ENCODE peak calls at places on chromosomes 16 and 17, in six cellular contexts. One of them, this sample, is unnamed.

GRCh38 chr17:28173801-28174200 is 131.3 kb downstream of the NLK start:
- DNase-seq in AG04449: no peak
- DNase-seq in skeletal muscle cell: no peak
- DNase-seq in Calu3: no peak
- DNase-seq in activated gamma-delta T cell treated with anti-CD3 and anti-CD28 coated beads, Interleukin-2, amount 50 U/mL, for 16 hours: no peak
- DNase-seq in B cell: no peak
- DNase-seq in this sample: no peak

GRCh38 chr16:3175157-3176153 is 12.5 kb upstream of the OR1F1 start:
- DNase-seq in Calu3: peak
- DNase-seq in activated gamma-delta T cell treated with anti-CD3 and anti-CD28 coated beads, Interleukin-2, amount 50 U/mL, for 16 hours: no peak
- DNase-seq in skeletal muscle cell: no peak
- DNase-seq in AG04449: no peak
- DNase-seq in B cell: no peak
- DNase-seq in this sample: no peak

GRCh38 chr17:63995626-63996025 is 2.5 kb upstream of the PRR29 start:
- DNase-seq in AG04449: no peak
- DNase-seq in Calu3: no peak
- DNase-seq in B cell: no peak
- DNase-seq in skeletal muscle cell: no peak
- DNase-seq in activated gamma-delta T cell treated with anti-CD3 and anti-CD28 coated beads, Interleukin-2, amount 50 U/mL, for 16 hours: no peak
- DNase-seq in this sample: no peak

GRCh38 chr17:10574324-10574723 is 24.9 kb upstream of the MYH2 start:
- DNase-seq in B cell: no peak
- DNase-seq in Calu3: no peak
- DNase-seq in activated gamma-delta T cell treated with anti-CD3 and anti-CD28 coated beads, Interleukin-2, amount 50 U/mL, for 16 hours: no peak
- DNase-seq in skeletal muscle cell: no peak
- DNase-seq in AG04449: no peak
- DNase-seq in this sample: no peak

GRCh38 chr16:56684926-56685590 is 2.8 kb downstream of the MT1X start:
- DNase-seq in AG04449: no peak
- DNase-seq in skeletal muscle cell: no peak
- DNase-seq in activated gamma-delta T cell treated with anti-CD3 and anti-CD28 coated beads, Interleukin-2, amount 50 U/mL, for 16 hours: no peak
- DNase-seq in Calu3: no peak
- DNase-seq in B cell: no peak
- DNase-seq in this sample: no peak

GRCh38 chr17:76421054-76421427 is 31.9 kb downstream of the UBE2O start:
- DNase-seq in B cell: no peak
- DNase-seq in AG04449: no peak
- DNase-seq in activated gamma-delta T cell treated with anti-CD3 and anti-CD28 coated beads, Interleukin-2, amount 50 U/mL, for 16 hours: no peak
- DNase-seq in skeletal muscle cell: no peak
- DNase-seq in Calu3: no peak
- DNase-seq in this sample: no peak

GRCh38 chr17:63477471-63478440 is 895 bp downstream of the ACE start:
- DNase-seq in skeletal muscle cell: no peak
- DNase-seq in Calu3: peak
- DNase-seq in activated gamma-delta T cell treated with anti-CD3 and anti-CD28 coated beads, Interleukin-2, amount 50 U/mL, for 16 hours: no peak
- DNase-seq in AG04449: no peak
- DNase-seq in B cell: no peak
- DNase-seq in this sample: no peak

GRCh38 chr16:962366-962765 is 8.4 kb downstream of the LMF1 start:
- DNase-seq in AG04449: no peak
- DNase-seq in Calu3: no peak
- DNase-seq in B cell: no peak
- DNase-seq in activated gamma-delta T cell treated with anti-CD3 and anti-CD28 coated beads, Interleukin-2, amount 50 U/mL, for 16 hours: no peak
- DNase-seq in skeletal muscle cell: no peak
- DNase-seq in this sample: no peak

GRCh38 chr17:61475726-61476125 is 23.5 kb downstream of the TBX4 start:
- DNase-seq in Calu3: no peak
- DNase-seq in B cell: no peak
- DNase-seq in AG04449: peak
- DNase-seq in activated gamma-delta T cell treated with anti-CD3 and anti-CD28 coated beads, Interleukin-2, amount 50 U/mL, for 16 hours: no peak
- DNase-seq in skeletal muscle cell: peak
- DNase-seq in this sample: no peak

GRCh38 chr17:82794781-82795505 is 43.1 kb downstream of the TBCD start:
- DNase-seq in AG04449: no peak
- DNase-seq in activated gamma-delta T cell treated with anti-CD3 and anti-CD28 coated beads, Interleukin-2, amount 50 U/mL, for 16 hours: no peak
- DNase-seq in skeletal muscle cell: peak
- DNase-seq in B cell: no peak
- DNase-seq in Calu3: no peak
- DNase-seq in this sample: no peak

GRCh38 chr16:27269300-27270150 is 953 bp upstream of the NSMCE1 start:
- DNase-seq in AG04449: no peak
- DNase-seq in B cell: no peak
- DNase-seq in skeletal muscle cell: no peak
- DNase-seq in Calu3: no peak
- DNase-seq in activated gamma-delta T cell treated with anti-CD3 and anti-CD28 coated beads, Interleukin-2, amount 50 U/mL, for 16 hours: no peak
- DNase-seq in this sample: no peak

GRCh38 chr16:9406039-9406438 is 314.6 kb downstream of the HAPSTR1 start:
- DNase-seq in skeletal muscle cell: no peak
- DNase-seq in B cell: no peak
- DNase-seq in AG04449: no peak
- DNase-seq in Calu3: no peak
- DNase-seq in activated gamma-delta T cell treated with anti-CD3 and anti-CD28 coated beads, Interleukin-2, amount 50 U/mL, for 16 hours: no peak
- DNase-seq in this sample: no peak

GRCh38 chr16:57647136-57647875 is 18.9 kb downstream of the ADGRG1 start:
- DNase-seq in Calu3: no peak
- DNase-seq in B cell: no peak
- DNase-seq in skeletal muscle cell: no peak
- DNase-seq in AG04449: no peak
- DNase-seq in activated gamma-delta T cell treated with anti-CD3 and anti-CD28 coated beads, Interleukin-2, amount 50 U/mL, for 16 hours: no peak
- DNase-seq in this sample: no peak

GRCh38 chr16:31010539-31010938 is at the start of gene STX1B:
- DNase-seq in Calu3: no peak
- DNase-seq in skeletal muscle cell: no peak
- DNase-seq in AG04449: no peak
- DNase-seq in B cell: peak
- DNase-seq in activated gamma-delta T cell treated with anti-CD3 and anti-CD28 coated beads, Interleukin-2, amount 50 U/mL, for 16 hours: peak
- DNase-seq in this sample: no peak

GRCh38 chr17:17722081-17722905 is 41.0 kb downstream of the RAI1 start:
- DNase-seq in B cell: no peak
- DNase-seq in AG04449: no peak
- DNase-seq in Calu3: no peak
- DNase-seq in activated gamma-delta T cell treated with anti-CD3 and anti-CD28 coated beads, Interleukin-2, amount 50 U/mL, for 16 hours: no peak
- DNase-seq in skeletal muscle cell: no peak
- DNase-seq in this sample: no peak

GRCh38 chr17:35082073-35082657 is 18.7 kb upstream of the RFFL start:
- DNase-seq in AG04449: peak
- DNase-seq in B cell: no peak
- DNase-seq in Calu3: peak
- DNase-seq in activated gamma-delta T cell treated with anti-CD3 and anti-CD28 coated beads, Interleukin-2, amount 50 U/mL, for 16 hours: no peak
- DNase-seq in skeletal muscle cell: no peak
- DNase-seq in this sample: peak

GRCh38 chr17:82213251-82214011 is 789 bp upstream of the CCDC57 start:
- DNase-seq in activated gamma-delta T cell treated with anti-CD3 and anti-CD28 coated beads, Interleukin-2, amount 50 U/mL, for 16 hours: peak
- DNase-seq in AG04449: peak
- DNase-seq in skeletal muscle cell: peak
- DNase-seq in B cell: peak
- DNase-seq in Calu3: no peak
- DNase-seq in this sample: peak

GRCh38 chr17:10072556-10072955 is 125.8 kb downstream of the GAS7 start:
- DNase-seq in B cell: no peak
- DNase-seq in Calu3: no peak
- DNase-seq in skeletal muscle cell: no peak
- DNase-seq in activated gamma-delta T cell treated with anti-CD3 and anti-CD28 coated beads, Interleukin-2, amount 50 U/mL, for 16 hours: no peak
- DNase-seq in AG04449: no peak
- DNase-seq in this sample: no peak

GRCh38 chr17:56125830-56126819 is 27.1 kb upstream of the ANKFN1 start:
- DNase-seq in activated gamma-delta T cell treated with anti-CD3 and anti-CD28 coated beads, Interleukin-2, amount 50 U/mL, for 16 hours: no peak
- DNase-seq in B cell: no peak
- DNase-seq in Calu3: peak
- DNase-seq in AG04449: peak
- DNase-seq in skeletal muscle cell: peak
- DNase-seq in this sample: no peak

GRCh38 chr17:72053069-72053846 is 67.6 kb upstream of the SOX9 start:
- DNase-seq in activated gamma-delta T cell treated with anti-CD3 and anti-CD28 coated beads, Interleukin-2, amount 50 U/mL, for 16 hours: no peak
- DNase-seq in Calu3: no peak
- DNase-seq in skeletal muscle cell: no peak
- DNase-seq in AG04449: no peak
- DNase-seq in B cell: no peak
- DNase-seq in this sample: peak